ENCODE peak calls at places on chromosomes 3 and 15, in seven cellular contexts. I is CD14-positive monocyte, P is AG10803, M is fibroblast of mammary gland, B is NB4, O is IMR-90, S is AG09309. U is an unnamed sample.

GRCh38 chr3:31550452-31551251 is 17.9 kb downstream of the STT3B start:
- DNase-seq in O (peak; percentile 40), S (no peak), M (peak; percentile 49), I (no peak), P (peak; percentile 26), B (peak; percentile 43), U (peak; percentile 15)

GRCh38 chr3:46711770-46712169 is 5.9 kb downstream of the PRSS50 start:
- DNase-seq in P (no peak), M (no peak), O (no peak), I (no peak), B (no peak), S (no peak), U (no peak)

GRCh38 chr3:72145506-72146380 is 360.8 kb upstream of the PROK2 start:
- DNase-seq in P (peak; percentile 95), I (no peak), M (peak; percentile 95), O (peak; percentile 69), B (no peak), S (peak; percentile 51), U (peak; percentile 25)

GRCh38 chr3:15513810-15514662 is 7.5 kb downstream of the COLQ start:
- DNase-seq in M (no peak), I (no peak), B (no peak), O (no peak), P (no peak), S (no peak), U (no peak)

GRCh38 chr3:47897954-47898353 is 95.0 kb downstream of the DHX30 start:
- DNase-seq in M (no peak), P (no peak), B (no peak), S (no peak), I (no peak), O (no peak), U (no peak)

GRCh38 chr15:80162059-80162554 is 9.3 kb downstream of the FAH start:
- DNase-seq in M (peak; percentile 16), S (no peak), O (peak; percentile 45), P (no peak), I (no peak), B (peak; percentile 52), U (no peak)

GRCh38 chr3:120092444-120092843 is 1.8 kb downstream of the GSK3B start:
- DNase-seq in B (peak; percentile 13), P (no peak), M (no peak), O (no peak), S (no peak), I (no peak), U (no peak)

GRCh38 chr15:91871138-91871537 is 17.6 kb downstream of the SLCO3A1 start:
- DNase-seq in I (no peak), B (no peak), O (no peak), S (no peak), P (no peak), M (no peak), U (no peak)

GRCh38 chr3:8777978-8778267 is 8.5 kb upstream of the OXTR start:
- DNase-seq in M (no peak), S (no peak), P (no peak), I (no peak), O (no peak), B (no peak), U (no peak)

DNA sequence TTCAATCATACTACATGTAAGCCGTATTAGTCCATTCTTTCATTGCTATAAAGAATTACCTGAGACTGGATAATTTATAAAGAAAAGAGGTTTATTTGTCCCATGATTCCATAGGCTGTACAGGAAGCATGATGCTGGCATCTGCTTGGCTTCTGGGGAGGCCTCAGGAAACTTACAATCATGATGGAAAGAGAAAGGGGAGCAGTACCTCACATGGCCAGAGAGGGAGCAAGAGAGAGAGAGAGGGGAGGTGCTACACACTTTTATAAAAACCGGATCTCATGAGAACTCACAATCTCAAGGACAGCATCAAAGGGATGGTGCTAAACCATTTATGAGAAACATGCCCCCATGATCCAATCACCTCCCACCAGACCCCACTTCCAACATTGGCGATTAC is 14.3 kb upstream of the CLASP2 start:
- DNase-seq in B (peak; percentile 25), M (no peak), S (no peak), P (no peak), I (no peak), O (no peak), U (no peak)
- TF ChIP-seq CTCF in B (peak; percentile 37), M (peak; percentile 46), S (peak; percentile 26), P (peak; percentile 32), I (peak; percentile 35), O (no peak), U (peak; percentile 58)

DNA sequence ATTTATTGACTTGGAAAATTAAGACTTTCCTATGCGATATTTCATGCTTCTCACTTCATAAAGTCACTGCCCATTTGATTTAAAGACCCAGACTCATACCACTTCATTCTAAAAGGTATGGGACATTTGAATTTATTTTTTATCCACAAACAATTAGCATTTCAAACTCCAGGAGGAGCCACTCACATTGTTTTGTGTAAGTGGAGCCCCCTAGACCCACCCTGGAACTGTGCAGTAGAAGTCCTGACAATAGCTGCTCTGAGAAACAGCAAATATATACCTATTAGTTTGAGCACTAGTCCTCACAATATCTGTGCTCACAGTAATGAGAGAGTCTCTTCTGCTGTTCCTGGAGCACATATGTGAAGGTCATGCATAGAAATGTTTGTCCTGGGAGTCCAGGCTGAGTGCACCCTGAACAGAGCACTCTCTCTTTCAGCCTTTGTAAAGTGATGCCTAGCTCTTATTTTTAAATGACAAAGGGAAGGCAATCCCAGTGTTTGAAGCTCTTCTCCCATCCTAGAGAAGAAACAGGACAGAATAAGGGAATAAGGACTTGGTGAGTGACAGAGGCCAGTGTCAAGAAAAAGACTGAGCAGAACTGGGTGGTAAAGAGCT is 127.5 kb upstream of the STRIT1 start:
- DNase-seq in O (no peak), P (no peak), M (no peak), S (no peak), I (no peak), B (peak; percentile 2), U (no peak)
- TF ChIP-seq CTCF in O (no peak), P (peak; percentile 26), M (no peak), S (no peak), I (no peak), B (no peak), U (no peak)

GRCh38 chr3:131716007-131716406 is 213.2 kb upstream of the MRPL3 start:
- DNase-seq in M (no peak), I (no peak), B (peak; percentile 6), P (no peak), O (no peak), S (no peak), U (no peak)
- TF ChIP-seq CTCF in M (no peak), I (no peak), B (no peak), P (no peak), O (no peak), S (no peak), U (no peak)

GRCh38 chr3:78858165-78858564 is 909.6 kb downstream of the ROBO1 start:
- DNase-seq in S (no peak), O (peak; percentile 28), P (no peak), I (no peak), M (peak; percentile 31), B (no peak), U (no peak)

GRCh38 chr3:78855190-78855589 is 912.6 kb downstream of the ROBO1 start:
- DNase-seq in M (no peak), B (no peak), S (no peak), P (no peak), O (no peak), I (no peak), U (no peak)

GRCh38 chr3:78858910-78859309 is 908.9 kb downstream of the ROBO1 start:
- DNase-seq in M (no peak), P (no peak), S (no peak), O (no peak), B (no peak), I (no peak), U (no peak)

GRCh38 chr3:78856164-78856563 is 911.6 kb downstream of the ROBO1 start:
- DNase-seq in P (no peak), M (no peak), O (no peak), S (no peak), B (no peak), I (no peak), U (no peak)

GRCh38 chr3:78857494-78858111 is 910.2 kb downstream of the ROBO1 start:
- DNase-seq in M (peak; percentile 66), I (no peak), B (no peak), S (no peak), O (no peak), P (no peak), U (no peak)
- TF ChIP-seq CTCF in M (peak; percentile 5), I (no peak), B (no peak), S (peak; percentile 20), O (no peak), P (no peak), U (no peak)

GRCh38 chr3:10852031-10852795 is 36.2 kb downstream of the SLC6A11 start:
- DNase-seq in M (no peak), S (no peak), P (no peak), B (no peak), O (no peak), I (no peak), U (no peak)

GRCh38 chr3:10855083-10855870 is 39.2 kb downstream of the SLC6A11 start:
- DNase-seq in O (no peak), P (no peak), S (no peak), B (peak; percentile 71), I (no peak), M (no peak), U (no peak)

GRCh38 chr3:10855871-10856662 is 40.0 kb downstream of the SLC6A11 start:
- DNase-seq in S (no peak), O (no peak), P (no peak), M (no peak), I (no peak), B (peak; percentile 16), U (no peak)
- TF ChIP-seq CTCF in S (peak; percentile 43), O (peak; percentile 10), P (peak; percentile 25), M (peak; percentile 38), I (peak; percentile 14), B (no peak), U (peak; percentile 61)

DNA sequence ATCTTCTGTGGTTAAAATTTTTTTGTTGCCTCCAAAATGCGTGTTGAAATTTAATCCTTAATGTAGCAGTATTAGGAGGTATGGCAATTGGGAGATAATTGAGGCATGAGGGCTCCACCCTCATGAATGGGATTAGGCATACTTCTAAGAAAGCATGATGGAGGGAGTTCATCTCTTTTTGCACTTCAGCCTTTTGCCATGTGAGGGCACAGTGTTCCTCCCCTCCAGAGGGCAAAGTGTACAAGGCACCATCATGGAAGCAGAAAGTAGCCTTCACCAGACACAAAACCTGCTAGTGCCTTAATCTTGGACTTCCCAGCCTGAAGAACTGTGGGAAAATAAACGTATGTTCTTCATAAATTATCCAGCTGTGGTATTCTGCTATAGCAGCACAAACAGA is 429.5 kb downstream of the ZIC1 start:
- DNase-seq in S (no peak), O (peak; percentile 24), B (peak; percentile 1), I (no peak), M (peak; percentile 28), P (peak; percentile 13), U (no peak)
- TF ChIP-seq CTCF in S (peak; percentile 27), O (peak; percentile 37), B (no peak), I (no peak), M (peak; percentile 46), P (peak; percentile 37), U (peak; percentile 39)

DNA sequence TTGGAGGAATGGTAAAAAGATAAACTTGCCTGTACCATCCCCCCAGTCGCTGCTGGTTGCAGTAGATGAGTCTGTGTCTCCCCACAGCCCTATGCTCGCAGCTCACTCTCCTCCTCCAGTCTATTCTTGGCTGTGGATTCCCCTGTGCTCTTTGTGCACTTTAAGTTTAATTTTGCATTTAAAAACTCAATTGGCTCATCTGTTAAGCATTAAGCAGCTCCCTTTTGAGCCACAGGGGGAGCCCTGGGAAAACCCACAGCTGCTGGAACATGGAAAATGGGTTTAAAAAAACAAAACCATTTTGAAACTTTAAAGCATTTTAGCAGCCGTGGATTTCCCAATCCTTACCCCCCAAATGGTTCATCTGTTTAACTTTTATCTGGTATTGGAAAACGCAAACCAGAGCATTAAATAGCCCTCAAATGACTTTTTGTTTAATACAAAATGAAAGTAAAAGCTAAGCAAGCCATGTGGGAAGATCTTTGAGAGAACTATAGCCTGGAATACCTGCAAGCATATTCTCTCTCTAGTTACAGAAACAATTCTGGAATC is 536.9 kb downstream of the ZIC1 start:
- DNase-seq in I (no peak), M (peak; percentile 95), P (peak; percentile 89), S (peak; percentile 80), O (peak; percentile 95), B (peak; percentile 13), U (peak; percentile 91)
- TF ChIP-seq CTCF in I (no peak), M (peak; percentile 84), P (peak; percentile 87), S (peak; percentile 81), O (peak; percentile 86), B (no peak), U (peak; percentile 84)